ENCODE peak calls at places on chromosome 5, in four cellular contexts. One of them, this sample, is unnamed.

GRCh38 chr5:50967388-50968039 is 301.1 kb downstream of the PARP8 start:
- DNase-seq in activated CD8-positive, alpha-beta T cell treated with anti-CD3 and anti-CD28 coated beads for 36 hours: no peak
- DNase-seq in midbrain: no peak
- DNase-seq in left lung: no peak
- DNase-seq in this sample: no peak

GRCh38 chr5:143922718-143923117 is 110.8 kb downstream of the HMHB1 start:
- DNase-seq in activated CD8-positive, alpha-beta T cell treated with anti-CD3 and anti-CD28 coated beads for 36 hours: no peak
- DNase-seq in midbrain: no peak
- DNase-seq in left lung: no peak
- DNase-seq in this sample: no peak

GRCh38 chr5:22504411-22504810 is 348.7 kb downstream of the CDH12 start:
- DNase-seq in activated CD8-positive, alpha-beta T cell treated with anti-CD3 and anti-CD28 coated beads for 36 hours: no peak
- DNase-seq in midbrain: no peak
- DNase-seq in left lung: no peak
- DNase-seq in this sample: no peak

GRCh38 chr5:45741110-45741509 is 44.9 kb upstream of the HCN1 start:
- DNase-seq in activated CD8-positive, alpha-beta T cell treated with anti-CD3 and anti-CD28 coated beads for 36 hours: no peak
- DNase-seq in midbrain: no peak
- DNase-seq in left lung: no peak
- DNase-seq in this sample: no peak

GRCh38 chr5:88734191-88734640 is 148.8 kb downstream of the MEF2C start:
- DNase-seq in activated CD8-positive, alpha-beta T cell treated with anti-CD3 and anti-CD28 coated beads for 36 hours: peak
- DNase-seq in midbrain: peak
- DNase-seq in left lung: no peak
- DNase-seq in this sample: no peak

GRCh38 chr5:90612930-90613329 is 54.3 kb downstream of the ADGRV1 start:
- DNase-seq in activated CD8-positive, alpha-beta T cell treated with anti-CD3 and anti-CD28 coated beads for 36 hours: no peak
- DNase-seq in midbrain: no peak
- DNase-seq in left lung: no peak
- DNase-seq in this sample: no peak

GRCh38 chr5:177443144-177443983 is 3.2 kb upstream of the PRR7 start:
- DNase-seq in activated CD8-positive, alpha-beta T cell treated with anti-CD3 and anti-CD28 coated beads for 36 hours: no peak
- DNase-seq in midbrain: no peak
- DNase-seq in left lung: peak
- DNase-seq in this sample: no peak

GRCh38 chr5:172758077-172758835 is 12.7 kb downstream of the DUSP1 start:
- DNase-seq in activated CD8-positive, alpha-beta T cell treated with anti-CD3 and anti-CD28 coated beads for 36 hours: no peak
- DNase-seq in midbrain: no peak
- DNase-seq in left lung: no peak
- DNase-seq in this sample: no peak

GRCh38 chr5:172595591-172596455 is 45.2 kb upstream of the NEURL1B start:
- DNase-seq in activated CD8-positive, alpha-beta T cell treated with anti-CD3 and anti-CD28 coated beads for 36 hours: no peak
- DNase-seq in midbrain: no peak
- DNase-seq in left lung: no peak
- DNase-seq in this sample: no peak

GRCh38 chr5:123090641-123091257 is 1.7 kb downstream of the PRDM6 start:
- DNase-seq in activated CD8-positive, alpha-beta T cell treated with anti-CD3 and anti-CD28 coated beads for 36 hours: no peak
- DNase-seq in midbrain: no peak
- DNase-seq in left lung: peak
- DNase-seq in this sample: no peak

GRCh38 chr5:54178991-54179390 is 131.4 kb downstream of the ARL15 start:
- DNase-seq in activated CD8-positive, alpha-beta T cell treated with anti-CD3 and anti-CD28 coated beads for 36 hours: no peak
- DNase-seq in midbrain: no peak
- DNase-seq in left lung: no peak
- DNase-seq in this sample: no peak

GRCh38 chr5:16934669-16935068 is 1.4 kb downstream of the MYO10 start:
- DNase-seq in activated CD8-positive, alpha-beta T cell treated with anti-CD3 and anti-CD28 coated beads for 36 hours: no peak
- DNase-seq in midbrain: no peak
- DNase-seq in left lung: no peak
- DNase-seq in this sample: no peak

GRCh38 chr5:9774472-9775079 is 144.4 kb upstream of the TAS2R1 start:
- DNase-seq in activated CD8-positive, alpha-beta T cell treated with anti-CD3 and anti-CD28 coated beads for 36 hours: no peak
- DNase-seq in midbrain: peak
- DNase-seq in left lung: no peak
- DNase-seq in this sample: no peak